ENCODE peak calls at places on chromosomes 2 and 18, in nine cellular contexts. L is astrocyte of the spinal cord, V is tibial nerve, O is AG04449, A is choroid plexus epithelial cell, G is HepG2, Q is AG10803, W is sigmoid colon, C is brain microvascular endothelial cell. B is an unnamed sample.

GRCh38 chr2:105396254-105397024 is 2.4 kb downstream of the FHL2 start:
- DNase-seq in L (peak), V (peak), O (no peak), A (peak), G (peak), Q (peak), W (peak), C (peak), B (peak)

GRCh38 chr18:3538456-3538855 is 88.5 kb downstream of the TGIF1 start:
- DNase-seq in L (no peak), V (no peak), O (no peak), A (no peak), G (no peak), Q (peak), W (no peak), C (no peak), B (no peak)

GRCh38 chr2:214731008-214731407 is 78.5 kb downstream of the BARD1 start:
- DNase-seq in L (no peak), V (no peak), O (no peak), A (peak), G (no peak), Q (no peak), W (no peak), C (peak), B (no peak)

GRCh38 chr2:117775820-117776219 is 38.7 kb upstream of the DDX18 start:
- DNase-seq in L (no peak), V (no peak), O (no peak), A (no peak), G (no peak), Q (no peak), W (no peak), C (no peak), B (no peak)

GRCh38 chr2:86622409-86622877 is 1.2 kb downstream of the RNF103 start:
- DNase-seq in L (peak), V (peak), O (no peak), A (peak), G (no peak), Q (peak), W (peak), C (no peak), B (peak)

GRCh38 chr18:46071894-46072867 is at the start of gene PSTPIP2:
- DNase-seq in L (peak), V (peak), O (no peak), A (peak), G (no peak), Q (peak), W (peak), C (peak), B (peak)

GRCh38 chr2:228409493-228409892 is 228.0 kb upstream of the SPHKAP start:
- DNase-seq in L (no peak), V (no peak), O (no peak), A (no peak), G (no peak), Q (no peak), W (no peak), C (no peak), B (no peak)

GRCh38 chr2:23545391-23545790 is 160.4 kb downstream of the KLHL29 start:
- DNase-seq in L (no peak), V (no peak), O (no peak), A (no peak), G (no peak), Q (peak), W (no peak), C (no peak), B (peak)

GRCh38 chr2:72263781-72264060 is 116.1 kb upstream of the CYP26B1 start:
- DNase-seq in L (peak), V (no peak), O (no peak), A (peak), G (no peak), Q (no peak), W (no peak), C (no peak), B (no peak)

GRCh38 chr2:11417946-11418585 is 47.9 kb downstream of the E2F6 start:
- DNase-seq in L (no peak), V (no peak), O (no peak), A (no peak), G (peak), Q (no peak), W (no peak), C (no peak), B (peak)

GRCh38 chr18:56967032-56967431 is 179.9 kb upstream of the BOD1L2 start:
- DNase-seq in L (no peak), V (no peak), O (no peak), A (no peak), G (no peak), Q (no peak), W (no peak), C (no peak), B (no peak)

GRCh38 chr18:4352746-4353522 is 102.2 kb downstream of the DLGAP1 start:
- DNase-seq in L (no peak), V (no peak), O (no peak), A (no peak), G (no peak), Q (no peak), W (no peak), C (no peak), B (no peak)

GRCh38 chr2:127578411-127578810 is 42.9 kb downstream of the MYO7B start:
- DNase-seq in L (no peak), V (no peak), O (no peak), A (no peak), G (no peak), Q (no peak), W (no peak), C (no peak), B (no peak)

GRCh38 chr2:22253171-22253570 is 1129.4 kb downstream of the TDRD15 start:
- DNase-seq in L (no peak), V (no peak), O (no peak), A (no peak), G (no peak), Q (no peak), W (no peak), C (no peak), B (no peak)

GRCh38 chr2:69159988-69160387 is 147.0 kb downstream of the ANTXR1 start:
- DNase-seq in L (no peak), V (no peak), O (no peak), A (no peak), G (peak), Q (no peak), W (no peak), C (no peak), B (no peak)

GRCh38 chr2:222912776-222913175 is 51.9 kb downstream of the ACSL3 start:
- DNase-seq in L (no peak), V (no peak), O (no peak), A (no peak), G (no peak), Q (no peak), W (no peak), C (no peak), B (no peak)

GRCh38 chr2:173667415-173667814 is 297.8 kb downstream of the SP3 start:
- DNase-seq in L (no peak), V (no peak), O (no peak), A (peak), G (peak), Q (no peak), W (no peak), C (no peak), B (peak)

GRCh38 chr2:143489135-143489534 is 359.9 kb downstream of the ARHGAP15 start:
- DNase-seq in L (peak), V (no peak), O (peak), A (peak), G (no peak), Q (peak), W (no peak), C (peak), B (peak)

GRCh38 chr2:152483276-152483996 is 148.5 kb downstream of the FMNL2 start:
- DNase-seq in L (no peak), V (no peak), O (peak), A (peak), G (no peak), Q (peak), W (no peak), C (no peak), B (peak)

GRCh38 chr18:10687161-10687925 is 161.5 kb downstream of the NAPG start:
- DNase-seq in L (no peak), V (no peak), O (no peak), A (no peak), G (no peak), Q (no peak), W (no peak), C (peak), B (no peak)

GRCh38 chr2:144208924-144209323 is 311.0 kb downstream of the ZEB2 start:
- DNase-seq in L (no peak), V (no peak), O (no peak), A (no peak), G (no peak), Q (no peak), W (no peak), C (no peak), B (no peak)

GRCh38 chr2:26724004-26724750 is 31.7 kb downstream of the KCNK3 start:
- DNase-seq in L (peak), V (peak), O (no peak), A (peak), G (peak), Q (peak), W (peak), C (peak), B (peak)

GRCh38 chr2:192215096-192215877 is 20.6 kb upstream of the TMEFF2 start:
- DNase-seq in L (no peak), V (no peak), O (no peak), A (no peak), G (no peak), Q (no peak), W (no peak), C (no peak), B (no peak)

GRCh38 chr18:55506074-55506473 is 81.9 kb downstream of the TCF4 start:
- DNase-seq in L (no peak), V (no peak), O (no peak), A (no peak), G (no peak), Q (no peak), W (no peak), C (no peak), B (no peak)

GRCh38 chr18:2108581-2108980 is 462.7 kb downstream of the METTL4 start:
- DNase-seq in L (peak), V (no peak), O (no peak), A (peak), G (no peak), Q (peak), W (no peak), C (peak), B (no peak)

GRCh38 chr2:65383571-65384488 is 48.6 kb downstream of the SPRED2 start:
- DNase-seq in L (no peak), V (no peak), O (no peak), A (peak), G (no peak), Q (no peak), W (no peak), C (no peak), B (peak)

GRCh38 chr2:65380243-65380642 is 52.2 kb downstream of the SPRED2 start:
- DNase-seq in L (no peak), V (no peak), O (no peak), A (no peak), G (no peak), Q (no peak), W (no peak), C (no peak), B (no peak)

GRCh38 chr2:65382323-65382722 is 50.1 kb downstream of the SPRED2 start:
- DNase-seq in L (no peak), V (no peak), O (no peak), A (no peak), G (no peak), Q (peak), W (no peak), C (no peak), B (no peak)

GRCh38 chr2:65381607-65382032 is 50.8 kb downstream of the SPRED2 start:
- DNase-seq in L (no peak), V (no peak), O (no peak), A (no peak), G (no peak), Q (no peak), W (no peak), C (no peak), B (no peak)

GRCh38 chr2:65382776-65383357 is 49.5 kb downstream of the SPRED2 start:
- DNase-seq in L (peak), V (peak), O (peak), A (peak), G (peak), Q (peak), W (peak), C (peak), B (peak)
- TF ChIP-seq CTCF in L (no peak), V (no peak), O (no peak), A (no peak), G (peak), Q (no peak), W (no peak), C (no peak), B (no peak)

GRCh38 chr2:229980440-229981184 is 58.3 kb downstream of the FBXO36 start:
- DNase-seq in L (peak), V (peak), O (no peak), A (peak), G (no peak), Q (peak), W (peak), C (peak), B (peak)
- H3K4me3 ChIP-seq in L (peak), V (no peak), O (no peak), A (peak), G (no peak), Q (peak), W (no peak), C (no peak), B (peak)

GRCh38 chr18:13287372-13287771 is 68.8 kb downstream of the LDLRAD4 start:
- DNase-seq in L (no peak), V (no peak), O (no peak), A (no peak), G (no peak), Q (no peak), W (no peak), C (no peak), B (no peak)
- TF ChIP-seq CTCF in L (no peak), V (no peak), O (no peak), A (no peak), G (no peak), Q (no peak), W (no peak), C (no peak), B (no peak)

DNA sequence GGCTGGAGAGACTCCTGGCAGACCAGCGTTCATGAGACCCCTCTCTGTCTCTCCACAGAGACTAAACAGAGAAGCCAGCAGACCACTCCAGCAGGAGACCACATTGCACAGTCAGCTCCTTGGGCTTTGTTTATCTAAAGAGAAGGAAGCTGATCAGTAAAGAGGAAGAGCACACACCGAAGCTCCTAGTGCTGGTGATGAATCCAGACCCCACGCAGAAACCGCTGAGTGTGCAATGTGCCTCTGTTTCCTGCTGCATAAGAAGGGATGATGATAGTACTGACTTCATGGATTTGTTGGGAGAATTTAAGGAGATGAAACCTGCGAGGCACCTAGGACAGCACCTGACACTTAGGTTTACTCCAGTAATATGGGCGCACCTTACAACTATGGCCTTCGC is 544.1 kb upstream of the ID2 start:
- DNase-seq in L (no peak), V (no peak), O (no peak), A (no peak), G (no peak), Q (no peak), W (no peak), C (no peak), B (no peak)
- H3K4me3 ChIP-seq in L (no peak), V (no peak), O (no peak), A (no peak), G (no peak), Q (no peak), W (no peak), C (no peak), B (no peak)

GRCh38 chr2:166695154-166695553 is 193.1 kb upstream of the XIRP2 start:
- DNase-seq in L (no peak), V (no peak), O (no peak), A (no peak), G (no peak), Q (no peak), W (no peak), C (no peak), B (no peak)

DNA sequence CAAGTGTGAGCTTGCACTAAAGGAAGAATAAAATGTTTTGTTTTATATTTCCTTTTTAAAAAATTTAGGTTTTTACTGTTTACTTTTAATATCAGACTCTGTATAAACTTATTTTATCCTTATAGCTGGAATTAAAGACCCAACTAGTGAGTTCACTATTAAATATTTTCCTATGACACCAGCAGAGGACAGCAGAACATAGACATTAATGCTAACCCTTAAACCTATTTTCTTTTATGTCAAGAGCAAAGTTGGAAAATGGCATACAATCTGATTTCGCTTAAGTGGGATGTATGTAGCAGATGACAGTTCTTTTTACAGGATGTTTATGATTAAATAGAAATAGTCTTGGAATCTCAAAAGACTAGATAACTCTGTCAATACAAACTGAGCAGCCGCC is 188.2 kb upstream of the XIRP2 start:
- DNase-seq in L (peak), V (no peak), O (no peak), A (peak), G (no peak), Q (no peak), W (no peak), C (no peak), B (no peak)
- TF ChIP-seq CTCF in L (peak), V (no peak), O (no peak), A (peak), G (peak), Q (no peak), W (no peak), C (no peak), B (no peak)

DNA sequence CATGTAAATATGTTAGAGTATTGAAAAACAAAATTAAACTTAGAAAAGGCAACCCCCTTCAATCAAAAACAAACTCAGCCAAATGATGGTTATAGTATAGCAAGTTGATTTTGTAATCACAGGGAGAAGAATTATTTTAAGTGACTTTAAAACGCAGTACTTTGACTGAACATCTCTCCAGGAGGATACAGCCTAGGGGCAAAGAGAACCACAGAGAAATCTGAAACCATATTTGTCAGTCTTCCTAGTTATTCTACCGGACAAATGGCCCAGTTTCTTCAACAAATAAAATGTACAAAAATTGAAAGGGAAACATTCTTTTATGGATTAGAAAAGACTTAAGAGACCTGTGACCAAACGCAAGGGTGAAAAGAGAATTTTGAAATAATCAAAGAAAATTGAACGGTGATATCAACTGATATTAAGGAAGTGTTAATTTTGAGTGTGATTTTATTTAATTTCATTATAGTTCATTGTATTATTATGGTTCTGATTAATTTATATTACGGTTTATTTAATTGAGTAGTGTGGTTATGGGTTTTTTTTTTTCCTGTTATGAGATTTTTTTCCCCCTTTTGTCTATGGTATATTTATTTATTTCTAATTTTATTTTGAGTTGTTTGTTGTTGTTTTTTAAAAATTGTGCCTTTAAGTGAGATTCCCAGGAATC is 75.3 kb downstream of the HNRNPLL start:
- DNase-seq in L (no peak), V (no peak), O (no peak), A (no peak), G (no peak), Q (no peak), W (no peak), C (no peak), B (no peak)
- H3K4me3 ChIP-seq in L (peak), V (peak), O (peak), A (peak), G (peak), Q (peak), W (peak), C (peak), B (peak)

GRCh38 chr18:47881042-47881441 is 49.4 kb downstream of the SMAD2 start:
- DNase-seq in L (no peak), V (no peak), O (no peak), A (no peak), G (no peak), Q (no peak), W (no peak), C (no peak), B (no peak)
- TF ChIP-seq CTCF in L (no peak), V (no peak), O (no peak), A (no peak), G (no peak), Q (no peak), W (no peak), C (no peak), B (no peak)

GRCh38 chr2:238729261-238729935 is 118.5 kb upstream of the TWIST2 start:
- DNase-seq in L (no peak), V (no peak), O (no peak), A (no peak), G (no peak), Q (no peak), W (no peak), C (no peak), B (no peak)
- H3K4me3 ChIP-seq in L (no peak), V (no peak), O (no peak), A (no peak), G (no peak), Q (no peak), W (no peak), C (no peak), B (no peak)

B was measured in fibroblast of pulmonary artery.